ENCODE peak calls at places on chromosomes 12 and 14, in four cellular contexts. S is OCI-LY7, G is GM12864, X is ELR. Q is an unnamed sample.

GRCh38 chr12:111211910-111212757 is 156.8 kb downstream of the PHETA1 start:
- DNase-seq in G (no peak), X (no peak), S (peak; percentile 9), Q (no peak)

GRCh38 chr14:54773171-54774006 is 129.2 kb downstream of the GCH1 start:
- DNase-seq in S (peak; percentile 37), X (peak; percentile 100), G (peak; percentile 44), Q (peak; percentile 84)

GRCh38 chr12:117333331-117334000 is 28.0 kb downstream of the NOS1 start:
- DNase-seq in S (no peak), G (no peak), X (no peak), Q (no peak)

GRCh38 chr14:68176687-68177086 is 357.1 kb downstream of the RAD51B start:
- DNase-seq in X (no peak), G (no peak), S (no peak), Q (no peak)

GRCh38 chr12:82413994-82414393 is 55.7 kb downstream of the METTL25 start:
- DNase-seq in S (no peak), G (no peak), X (no peak), Q (no peak)

GRCh38 chr12:26338574-26339572 is 143.5 kb downstream of the SSPN start:
- DNase-seq in X (peak; percentile 85), G (no peak), S (no peak), Q (no peak)

GRCh38 chr14:76201162-76201561 is 49.4 kb downstream of the GPATCH2L start:
- DNase-seq in G (no peak), S (no peak), X (peak; percentile 97), Q (no peak)

GRCh38 chr12:21265932-21266331 is 68.8 kb downstream of the SLCO1A2 start:
- DNase-seq in G (no peak), X (no peak), S (no peak), Q (no peak)

GRCh38 chr12:46647034-46647433 is 178.8 kb downstream of the SLC38A4 start:
- DNase-seq in X (no peak), S (no peak), G (no peak), Q (no peak)

GRCh38 chr14:91406451-91406850 is 11.2 kb downstream of the CCDC88C start:
- DNase-seq in G (no peak), S (no peak), X (no peak), Q (no peak)

GRCh38 chr14:54722791-54723432 is 156.0 kb downstream of the SAMD4A start:
- DNase-seq in X (peak; percentile 44), S (peak; percentile 18), G (no peak), Q (no peak)

GRCh38 chr12:92208613-92209121 is 63.0 kb upstream of the BTG1 start:
- DNase-seq in S (peak; percentile 78), G (no peak), X (peak; percentile 19), Q (no peak)

GRCh38 chr14:103624860-103625259 is 4.2 kb upstream of the KLC1 start:
- DNase-seq in G (no peak), S (peak; percentile 22), X (peak; percentile 97), Q (peak; percentile 82)

Q was measured in psoas muscle.